ENCODE peak calls at places on chromosome 20, in nine cellular contexts. Q is fibroblast of the aortic adventitia, O is BE2C, C is bronchial epithelial cell, R is OCI-LY7, N is MM.1S, Z is left lung, T is mesendoderm, K is upper lobe of right lung. U is an unnamed sample.

GRCh38 chr20:25000268-25000801 is 7.8 kb upstream of the APMAP start:
- DNase-seq in Q (peak), O (peak), C (peak), R (no peak), N (no peak), Z (peak), T (no peak), K (peak), U (peak)

GRCh38 chr20:50328161-50328979 is 137.7 kb downstream of the CEBPB start:
- DNase-seq in Q (no peak), O (no peak), C (no peak), R (no peak), N (no peak), Z (no peak), T (no peak), K (no peak), U (no peak)

GRCh38 chr20:60055740-60056139 is 97.5 kb downstream of the CDH26 start:
- DNase-seq in Q (no peak), O (no peak), C (peak), R (no peak), N (no peak), Z (peak), T (no peak), K (peak), U (peak)

GRCh38 chr20:23446505-23446904 is 6.2 kb downstream of the CST11 start:
- DNase-seq in Q (peak), O (peak), C (peak), R (peak), N (peak), Z (no peak), T (peak), K (no peak), U (peak)

GRCh38 chr20:49615401-49616153 is 47.6 kb upstream of the PTGIS start:
- DNase-seq in Q (no peak), O (peak), C (no peak), R (no peak), N (no peak), Z (no peak), T (no peak), K (peak), U (no peak)

GRCh38 chr20:2417142-2417541 is 36.4 kb downstream of the TGM6 start:
- DNase-seq in Q (no peak), O (no peak), C (no peak), R (no peak), N (no peak), Z (no peak), T (no peak), K (no peak), U (no peak)

GRCh38 chr20:51125774-51126173 is 102.9 kb upstream of the KCNG1 start:
- DNase-seq in Q (peak), O (no peak), C (no peak), R (no peak), N (no peak), Z (no peak), T (no peak), K (no peak), U (no peak)

GRCh38 chr20:14838663-14839650 is 501.5 kb upstream of the FLRT3 start:
- DNase-seq in Q (no peak), O (peak), C (peak), R (no peak), N (no peak), Z (no peak), T (no peak), K (no peak), U (peak)

GRCh38 chr20:18728165-18728866 is 85.3 kb upstream of the SCP2D1 start:
- DNase-seq in Q (no peak), O (no peak), C (no peak), R (peak), N (peak), Z (no peak), T (no peak), K (no peak), U (no peak)

GRCh38 chr20:9126527-9126926 is 57.6 kb downstream of the PLCB4 start:
- DNase-seq in Q (no peak), O (no peak), C (peak), R (no peak), N (no peak), Z (no peak), T (no peak), K (no peak), U (no peak)

GRCh38 chr20:18767676-18768075 is 45.9 kb upstream of the SCP2D1 start:
- DNase-seq in Q (no peak), O (no peak), C (no peak), R (no peak), N (no peak), Z (no peak), T (no peak), K (no peak), U (no peak)

GRCh38 chr20:48186915-48187314 is 401.6 kb upstream of the SULF2 start:
- DNase-seq in Q (peak), O (no peak), C (peak), R (no peak), N (no peak), Z (no peak), T (peak), K (no peak), U (no peak)

GRCh38 chr20:50708845-50709555 is 17.7 kb upstream of the RIPOR3 start:
- DNase-seq in Q (no peak), O (no peak), C (no peak), R (no peak), N (no peak), Z (no peak), T (no peak), K (no peak), U (peak)

GRCh38 chr20:10271470-10272219 is 53.0 kb downstream of the SNAP25 start:
- DNase-seq in Q (no peak), O (peak), C (no peak), R (no peak), N (no peak), Z (no peak), T (peak), K (no peak), U (no peak)

GRCh38 chr20:59644371-59644939 is 40.1 kb downstream of the PHACTR3 start:
- DNase-seq in Q (no peak), O (no peak), C (no peak), R (no peak), N (no peak), Z (no peak), T (no peak), K (no peak), U (no peak)

DNA sequence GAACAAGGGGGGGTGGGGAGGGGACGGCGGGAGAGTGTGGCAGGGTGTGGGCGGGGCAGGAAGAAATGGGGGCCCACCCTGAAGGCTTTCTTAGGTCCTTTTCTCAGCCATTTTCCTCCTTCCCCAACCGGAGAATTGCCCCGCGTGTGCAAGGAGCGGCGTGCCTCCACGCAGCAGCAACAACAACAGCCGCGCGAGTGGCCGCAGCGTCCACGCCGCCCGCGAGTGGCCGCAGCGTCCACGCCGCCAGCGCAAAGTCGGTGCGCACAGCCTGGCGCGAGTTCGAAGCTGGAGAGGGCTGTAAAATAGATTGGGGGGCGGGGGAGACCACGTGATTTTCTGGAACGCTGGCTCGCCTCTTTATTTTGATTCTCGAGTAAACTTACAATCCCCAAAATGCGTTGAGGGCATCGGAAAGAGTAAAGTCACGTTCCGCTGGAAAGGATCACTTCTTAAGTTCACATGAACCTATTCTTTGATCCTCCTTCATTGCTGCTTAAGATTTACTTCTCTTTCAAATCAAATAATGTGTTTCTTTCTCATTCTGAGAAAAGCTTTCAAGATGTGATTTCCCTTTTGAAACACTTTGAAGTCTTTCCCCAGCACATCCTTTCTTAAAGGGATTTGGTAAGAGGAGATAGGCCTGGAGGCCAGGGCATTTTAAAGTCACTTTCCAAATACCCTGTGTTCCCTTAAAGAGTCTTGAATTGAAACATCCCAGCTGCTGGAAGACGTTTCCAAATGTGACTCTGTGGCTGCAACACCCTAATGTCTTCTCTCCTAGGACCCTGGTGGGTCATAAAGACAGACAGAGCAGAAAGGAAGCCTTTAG is 66.7 kb upstream of the ZNF217 start:
- DNase-seq in Q (peak), O (no peak), C (no peak), R (peak), N (peak), Z (peak), T (no peak), K (no peak), U (peak)
- H3K4me3 ChIP-seq in Q (peak), O (no peak), C (peak), R (peak), N (peak), Z (peak), T (peak), K (peak), U (peak)

GRCh38 chr20:4999788-5000187 is 1.5 kb downstream of the SLC23A2 start:
- DNase-seq in Q (no peak), O (no peak), C (no peak), R (peak), N (peak), Z (no peak), T (no peak), K (no peak), U (no peak)
- H3K4me3 ChIP-seq in Q (peak), O (peak), C (no peak), R (peak), N (peak), Z (peak), T (no peak), K (peak), U (peak)

DNA sequence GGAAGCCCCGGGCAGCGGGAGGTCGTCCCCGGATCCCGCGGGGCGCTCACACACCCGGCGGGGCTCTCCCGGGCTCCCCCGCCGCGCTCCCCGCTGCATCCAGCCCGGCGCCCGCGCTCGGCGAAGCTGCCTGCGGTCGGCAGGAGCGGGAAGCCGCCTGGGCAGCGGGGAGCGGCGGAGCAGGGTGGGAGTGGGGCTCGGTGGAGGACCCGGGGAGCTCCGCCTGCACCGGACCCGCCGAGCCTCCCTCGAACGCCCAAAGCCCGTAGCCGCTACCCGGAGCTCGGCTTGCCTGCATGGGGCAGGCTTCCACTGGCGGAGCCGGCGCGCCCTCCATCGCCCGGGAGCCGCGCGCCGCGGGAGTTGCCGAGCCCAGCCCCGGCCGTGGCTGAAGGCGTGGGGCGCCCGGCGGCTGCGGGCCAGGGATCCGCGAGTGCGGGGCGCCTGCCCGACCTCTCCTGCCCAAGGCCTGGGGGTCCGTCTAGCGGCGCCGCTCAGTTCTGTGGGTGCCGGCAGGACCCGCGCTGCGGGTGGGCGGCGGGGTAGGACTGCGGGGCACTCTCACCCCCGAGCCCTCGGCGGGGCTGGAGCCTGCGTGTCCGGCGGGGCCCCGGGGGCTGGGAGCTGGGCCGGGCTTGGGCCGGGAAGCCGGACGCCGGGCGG is 671 bp downstream of the CDH4 start:
- DNase-seq in Q (no peak), O (peak), C (no peak), R (no peak), N (no peak), Z (no peak), T (no peak), K (no peak), U (peak)
- H3K4me3 ChIP-seq in Q (peak), O (peak), C (peak), R (no peak), N (no peak), Z (peak), T (peak), K (no peak), U (peak)

DNA sequence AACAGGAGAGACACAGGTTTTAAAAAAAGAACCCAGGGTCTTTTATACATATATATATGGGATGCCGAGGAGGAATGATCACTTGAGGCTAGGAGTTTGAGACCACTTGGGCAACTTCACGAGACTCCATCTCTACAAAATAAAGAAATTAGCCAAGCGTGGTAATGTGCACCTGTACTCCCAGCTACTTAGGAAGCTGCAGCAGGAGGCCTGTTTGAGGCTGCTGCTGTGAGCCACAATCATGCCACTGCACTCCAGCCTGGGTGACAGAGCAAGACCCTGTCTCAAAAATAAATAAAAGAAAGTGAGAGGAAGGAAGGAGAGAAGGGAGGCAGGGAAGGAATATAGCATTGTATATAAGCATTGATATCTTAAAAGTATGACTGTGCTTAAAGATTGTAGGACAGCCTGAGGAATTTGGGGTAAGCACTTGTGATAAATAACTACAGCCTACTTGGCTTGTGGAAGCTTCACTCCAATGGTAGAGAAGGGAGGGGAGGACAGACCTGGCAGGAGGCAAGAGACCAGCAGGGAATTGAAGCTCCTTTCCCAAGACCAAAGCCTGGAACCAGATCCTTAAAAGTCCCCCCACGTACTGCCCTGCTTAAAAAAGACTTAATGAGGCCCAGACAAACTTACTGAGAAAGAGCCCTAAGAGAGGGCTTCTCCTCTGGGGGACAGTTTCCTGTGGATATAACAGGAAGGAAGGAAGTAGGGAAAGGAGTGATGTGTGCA is 2.5 kb upstream of the SNTA1 start:
- DNase-seq in Q (no peak), O (no peak), C (no peak), R (peak), N (no peak), Z (no peak), T (no peak), K (no peak), U (no peak)
- H3K4me3 ChIP-seq in Q (no peak), O (no peak), C (no peak), R (peak), N (no peak), Z (no peak), T (no peak), K (no peak), U (no peak)

GRCh38 chr20:37903317-37904007 is 535 bp downstream of the VSTM2L start:
- DNase-seq in Q (no peak), O (no peak), C (no peak), R (no peak), N (no peak), Z (no peak), T (no peak), K (no peak), U (no peak)
- H3K4me3 ChIP-seq in Q (peak), O (no peak), C (peak), R (no peak), N (no peak), Z (peak), T (no peak), K (peak), U (peak)